ENCODE peak calls at places on chromosomes 12 and 14, in eight cellular contexts. Q is DMS53; Z is anterior cingulate cortex; M is fibroblast of lung; P is stimulated activated CD8-positive, alpha-beta memory T cell treated with anti-CD3 and anti-CD28 coated beads, Interleukin-7, amount 100 ng/mL, for 4 hours; Y is NCI-H2107; O is psoas muscle; R is H9. L is an unnamed sample.

GRCh38 chr12:28025821-28026505 is 53.4 kb upstream of the PTHLH start:
- DNase-seq in Q (no peak), Z (no peak), M (peak), P (no peak), Y (no peak), O (no peak), R (no peak), L (no peak)

GRCh38 chr12:57846285-57846576 is 298 bp downstream of the CTDSP2 start:
- DNase-seq in Q (peak), Z (no peak), M (no peak), P (no peak), Y (no peak), O (no peak), R (no peak), L (no peak)

GRCh38 chr12:96256672-96257361 is 62.6 kb downstream of the ELK3 start:
- DNase-seq in Q (no peak), Z (no peak), M (no peak), P (no peak), Y (no peak), O (no peak), R (no peak), L (no peak)

GRCh38 chr12:70711831-70712230 is 74.6 kb upstream of the PTPRB start:
- DNase-seq in Q (peak), Z (no peak), M (no peak), P (no peak), Y (no peak), O (no peak), R (no peak), L (no peak)

GRCh38 chr12:71694099-71694820 is 8.4 kb downstream of the TMEM19 start:
- DNase-seq in Q (no peak), Z (no peak), M (peak), P (no peak), Y (no peak), O (no peak), R (no peak), L (no peak)

GRCh38 chr12:101957251-101957650 is 79.9 kb downstream of the DRAM1 start:
- DNase-seq in Q (no peak), Z (no peak), M (peak), P (no peak), Y (no peak), O (no peak), R (no peak), L (peak)

GRCh38 chr12:82833461-82833860 is 146.8 kb downstream of the TMTC2 start:
- DNase-seq in Q (no peak), Z (no peak), M (no peak), P (no peak), Y (no peak), O (no peak), R (no peak), L (no peak)

GRCh38 chr12:109625131-109625559 is 51.6 kb downstream of the MVK start:
- DNase-seq in Q (peak), Z (peak), M (peak), P (no peak), Y (no peak), O (peak), R (no peak), L (peak)

GRCh38 chr14:100381386-100382105 is 58.4 kb downstream of the SLC25A47 start:
- DNase-seq in Q (no peak), Z (no peak), M (peak), P (no peak), Y (no peak), O (no peak), R (no peak), L (no peak)

GRCh38 chr14:96264850-96265249 is 8.8 kb downstream of the BDKRB1 start:
- DNase-seq in Q (peak), Z (no peak), M (peak), P (no peak), Y (no peak), O (no peak), R (peak), L (no peak)

GRCh38 chr14:49951946-49952345 is 59.1 kb downstream of the ARF6 start:
- DNase-seq in Q (no peak), Z (no peak), M (no peak), P (no peak), Y (no peak), O (no peak), R (no peak), L (no peak)

GRCh38 chr14:105374389-105374788 is 23.9 kb upstream of the TEX22 start:
- DNase-seq in Q (no peak), Z (no peak), M (no peak), P (no peak), Y (no peak), O (no peak), R (no peak), L (no peak)

GRCh38 chr14:34403646-34404045 is 58.4 kb downstream of the SPTSSA start:
- DNase-seq in Q (no peak), Z (no peak), M (no peak), P (no peak), Y (no peak), O (no peak), R (no peak), L (no peak)

GRCh38 chr12:120223458-120224303 is 22.8 kb upstream of the RPLP0 start:
- DNase-seq in Q (no peak), Z (no peak), M (no peak), P (no peak), Y (no peak), O (no peak), R (no peak), L (no peak)

GRCh38 chr14:29630566-29631160 is 297.0 kb downstream of the PRKD1 start:
- DNase-seq in Q (no peak), Z (no peak), M (no peak), P (no peak), Y (no peak), O (no peak), R (no peak), L (no peak)

GRCh38 chr12:117685115-117685926 is 283.5 kb downstream of the KSR2 start:
- DNase-seq in Q (peak), Z (no peak), M (peak), P (no peak), Y (no peak), O (peak), R (peak), L (peak)

GRCh38 chr12:43378448-43378847 is 173.6 kb downstream of the ADAMTS20 start:
- DNase-seq in Q (no peak), Z (no peak), M (no peak), P (no peak), Y (no peak), O (no peak), R (no peak), L (no peak)

GRCh38 chr12:50621435-50622304 is 116.9 kb downstream of the DIP2B start:
- DNase-seq in Q (no peak), Z (no peak), M (peak), P (no peak), Y (no peak), O (no peak), R (no peak), L (no peak)

GRCh38 chr14:75615200-75615599 is 36.8 kb downstream of the FLVCR2 start:
- DNase-seq in Q (no peak), Z (no peak), M (no peak), P (no peak), Y (no peak), O (no peak), R (no peak), L (no peak)

GRCh38 chr12:57888407-57889157 is 42.1 kb upstream of the CTDSP2 start:
- DNase-seq in Q (peak), Z (peak), M (peak), P (no peak), Y (peak), O (no peak), R (peak), L (peak)

GRCh38 chr14:79443602-79444001 is 767.7 kb downstream of the DIO2 start:
- DNase-seq in Q (no peak), Z (no peak), M (peak), P (no peak), Y (no peak), O (no peak), R (no peak), L (no peak)

GRCh38 chr12:3177778-3178435 is 100.7 kb downstream of the TSPAN9 start:
- DNase-seq in Q (no peak), Z (no peak), M (no peak), P (no peak), Y (no peak), O (no peak), R (no peak), L (no peak)

GRCh38 chr12:101582937-101583336 is 11.8 kb upstream of the MYBPC1 start:
- DNase-seq in Q (no peak), Z (no peak), M (no peak), P (no peak), Y (no peak), O (no peak), R (no peak), L (no peak)

GRCh38 chr12:5088586-5089264 is 45.0 kb downstream of the KCNA5 start:
- DNase-seq in Q (peak), Z (no peak), M (peak), P (no peak), Y (no peak), O (peak), R (no peak), L (peak)

GRCh38 chr12:40145896-40146295 is 40.0 kb upstream of the SLC2A13 start:
- DNase-seq in Q (no peak), Z (no peak), M (no peak), P (no peak), Y (no peak), O (no peak), R (no peak), L (no peak)

GRCh38 chr12:118029166-118029565 is 12.7 kb downstream of the RFC5 start:
- DNase-seq in Q (no peak), Z (no peak), M (no peak), P (no peak), Y (no peak), O (no peak), R (no peak), L (no peak)

L was measured in stromal cell of bone marrow.